ENCODE peak calls at places on chromosomes 6 and 20, in seven cellular contexts. A is AG04450; Z is PC-9; U is CD4-positive, alpha-beta T cell; W is A549; G is GM23338; R is right lobe of liver. I is an unnamed sample.

GRCh38 chr6:113306552-113307145 is 550.5 kb upstream of the MARCKS start:
- DNase-seq in A (no peak), Z (no peak), U (no peak), W (peak; percentile 21), G (peak; percentile 88), R (peak; percentile 44), I (peak; percentile 86)

GRCh38 chr6:36985963-36986703 is at the start of gene MTCH1:
- DNase-seq in A (peak; percentile 67), Z (peak; percentile 64), U (peak; percentile 90), W (peak; percentile 81), G (peak; percentile 88), R (peak; percentile 91), I (peak; percentile 96)

GRCh38 chr20:45934046-45934586 is 367 bp upstream of the PCIF1 start:
- DNase-seq in A (no peak), Z (no peak), U (no peak), W (peak; percentile 61), G (peak; percentile 77), R (peak; percentile 71), I (peak; percentile 94)

GRCh38 chr6:35736293-35736894 is 438 bp upstream of the ARMC12 start:
- DNase-seq in A (no peak), Z (peak; percentile 51), U (peak; percentile 87), W (peak; percentile 39), G (peak; percentile 92), R (peak; percentile 62), I (peak; percentile 94)

GRCh38 chr20:46203510-46203837 is 85.4 kb downstream of the CD40 start:
- DNase-seq in A (no peak), Z (no peak), U (no peak), W (no peak), G (no peak), R (no peak), I (no peak)

GRCh38 chr6:99425647-99426453 is 742 bp upstream of the PNISR start:
- DNase-seq in A (peak; percentile 49), Z (peak; percentile 79), U (peak; percentile 59), W (peak; percentile 93), G (peak; percentile 95), R (peak; percentile 92), I (peak; percentile 91)

GRCh38 chr6:163865380-163865779 is 450.9 kb downstream of the QKI start:
- DNase-seq in A (no peak), Z (no peak), U (no peak), W (no peak), G (no peak), R (no peak), I (no peak)

GRCh38 chr20:37734228-37734980 is 40.6 kb downstream of the CTNNBL1 start:
- DNase-seq in A (no peak), Z (no peak), U (no peak), W (no peak), G (no peak), R (no peak), I (no peak)

GRCh38 chr20:59006864-59007757 is at the start of gene CTSZ:
- DNase-seq in A (no peak), Z (no peak), U (no peak), W (peak; percentile 32), G (peak; percentile 85), R (peak; percentile 86), I (peak; percentile 94)

GRCh38 chr6:13922750-13923149 is 2.0 kb upstream of the RNF182 start:
- DNase-seq in A (no peak), Z (no peak), U (no peak), W (no peak), G (no peak), R (no peak), I (no peak)

GRCh38 chr6:158605266-158605878 is 39.2 kb downstream of the DYNLT1 start:
- DNase-seq in A (peak; percentile 46), Z (no peak), U (peak; percentile 52), W (peak; percentile 73), G (peak; percentile 91), R (no peak), I (no peak)

GRCh38 chr6:42781811-42782688 is at the start of gene BICRAL:
- DNase-seq in A (peak; percentile 59), Z (peak; percentile 72), U (peak; percentile 78), W (peak; percentile 69), G (peak; percentile 71), R (peak; percentile 43), I (peak; percentile 89)

GRCh38 chr6:54718541-54719023 is 128.0 kb upstream of the FAM83B start:
- DNase-seq in A (no peak), Z (no peak), U (no peak), W (no peak), G (no peak), R (no peak), I (no peak)

GRCh38 chr6:15408758-15409157 is 162.9 kb downstream of the JARID2 start:
- DNase-seq in A (no peak), Z (no peak), U (no peak), W (no peak), G (no peak), R (no peak), I (no peak)

GRCh38 chr20:52595492-52595891 is 376.7 kb upstream of the TSHZ2 start:
- DNase-seq in A (no peak), Z (no peak), U (no peak), W (no peak), G (no peak), R (no peak), I (no peak)

GRCh38 chr6:142429195-142429594 is 127.4 kb downstream of the ADGRG6 start:
- DNase-seq in A (no peak), Z (no peak), U (no peak), W (no peak), G (no peak), R (no peak), I (no peak)

GRCh38 chr20:62354031-62354808 is 12.9 kb downstream of the LAMA5 start:
- DNase-seq in A (no peak), Z (no peak), U (no peak), W (peak; percentile 59), G (no peak), R (no peak), I (no peak)

GRCh38 chr6:5132741-5133140 is 47.6 kb downstream of the PPP1R3G start:
- DNase-seq in A (peak; percentile 91), Z (no peak), U (no peak), W (no peak), G (peak; percentile 76), R (peak; percentile 59), I (peak; percentile 84)

GRCh38 chr6:105087571-105088211 is 92.1 kb downstream of the POPDC3 start:
- DNase-seq in A (peak; percentile 42), Z (peak; percentile 75), U (no peak), W (peak; percentile 57), G (peak; percentile 76), R (no peak), I (no peak)

GRCh38 chr6:70415660-70416059 is 2.4 kb downstream of the FAM135A start:
- DNase-seq in A (no peak), Z (no peak), U (no peak), W (no peak), G (no peak), R (no peak), I (no peak)

GRCh38 chr6:38498085-38498484 is 141.6 kb downstream of the BTBD9 start:
- DNase-seq in A (no peak), Z (no peak), U (no peak), W (no peak), G (no peak), R (no peak), I (no peak)

GRCh38 chr20:37651932-37652331 is 41.9 kb upstream of the CTNNBL1 start:
- DNase-seq in A (no peak), Z (no peak), U (no peak), W (peak; percentile 43), G (peak; percentile 77), R (peak; percentile 69), I (peak; percentile 84)

GRCh38 chr20:39960522-39961420 is 728.3 kb downstream of the MAFB start:
- DNase-seq in A (no peak), Z (no peak), U (no peak), W (no peak), G (peak; percentile 44), R (no peak), I (no peak)

GRCh38 chr20:47698142-47698541 is 87.1 kb downstream of the SULF2 start:
- DNase-seq in A (no peak), Z (no peak), U (no peak), W (no peak), G (no peak), R (no peak), I (no peak)

GRCh38 chr6:15936503-15936902 is 192.4 kb upstream of the MYLIP start:
- DNase-seq in A (no peak), Z (no peak), U (no peak), W (no peak), G (no peak), R (no peak), I (no peak)

GRCh38 chr6:44071670-44072451 is 55.4 kb downstream of the MRPL14 start:
- DNase-seq in A (peak; percentile 85), Z (no peak), U (no peak), W (no peak), G (no peak), R (no peak), I (no peak)

GRCh38 chr6:399785-400517 is 8.4 kb downstream of the IRF4 start:
- DNase-seq in A (no peak), Z (no peak), U (no peak), W (no peak), G (no peak), R (no peak), I (no peak)

GRCh38 chr6:397056-397455 is 5.5 kb downstream of the IRF4 start:
- DNase-seq in A (no peak), Z (no peak), U (no peak), W (no peak), G (no peak), R (no peak), I (no peak)

GRCh38 chr6:398558-399078 is 7.1 kb downstream of the IRF4 start:
- DNase-seq in A (no peak), Z (no peak), U (no peak), W (no peak), G (no peak), R (no peak), I (no peak)

GRCh38 chr6:397604-398003 is 6.1 kb downstream of the IRF4 start:
- DNase-seq in A (no peak), Z (no peak), U (no peak), W (no peak), G (no peak), R (no peak), I (no peak)

GRCh38 chr6:398065-398464 is 6.5 kb downstream of the IRF4 start:
- DNase-seq in A (no peak), Z (no peak), U (no peak), W (no peak), G (no peak), R (no peak), I (no peak)
- H3K27ac ChIP-seq in A (no peak overlapping the region), Z (no peak overlapping the region), U (no peak overlapping the region), W (no peak overlapping the region), G (no peak overlapping the region), R (no peak overlapping the region), I (no peak overlapping the region)

GRCh38 chr20:57401565-57401918 is 10.3 kb downstream of the RBM38 start:
- DNase-seq in A (no peak), Z (no peak), U (no peak), W (no peak), G (no peak), R (peak; percentile 7), I (no peak)
- H3K27ac ChIP-seq in A (no peak overlapping the region), Z (no peak overlapping the region), U (no peak overlapping the region), W (no peak overlapping the region), G (no peak overlapping the region), R (no peak overlapping the region), I (peak overlapping the region; percentile 82)

GRCh38 chr20:32477594-32478512 is 107.3 kb downstream of the NOL4L start:
- DNase-seq in A (no peak), Z (no peak), U (no peak), W (no peak), G (no peak), R (no peak), I (peak; percentile 49)
- H3K27ac ChIP-seq in A (no peak overlapping the region), Z (no peak overlapping the region), U (peak overlapping the region; percentile 11), W (no peak overlapping the region), G (no peak overlapping the region), R (peak overlapping the region; percentile 60), I (peak overlapping the region; percentile 78)

GRCh38 chr6:157317129-157317814 is 6.0 kb downstream of the TMEM242 start:
- DNase-seq in A (peak; percentile 47), Z (peak; percentile 78), U (no peak), W (peak; percentile 68), G (no peak), R (peak; percentile 75), I (no peak)
- H3K27ac ChIP-seq in A (no peak overlapping the region), Z (peak overlapping the region; percentile 52), U (no peak overlapping the region), W (no peak overlapping the region), G (no peak overlapping the region), R (peak overlapping the region; percentile 81), I (peak overlapping the region; percentile 65)